ENCODE peak calls at places on chromosomes 5 and 9, in nine cellular contexts. S, F, D, A, X, E, U, I and M are unnamed samples.

GRCh38 chr5:171436804-171437285 is 17.4 kb downstream of the FGF18 start:
- DNase-seq in U (no peak), F (no peak), D (no peak), E (no peak), I (no peak), S (no peak), X (no peak), A (no peak), M (no peak)

GRCh38 chr5:392431-392988 is 50.5 kb upstream of the EXOC3 start:
- DNase-seq in D (peak; percentile 20), I (peak; percentile 63), S (no peak), E (no peak), X (peak; percentile 36), F (peak; percentile 43), A (no peak), U (peak; percentile 63), M (peak; percentile 54)

GRCh38 chr9:70165006-70165602 is 93.7 kb upstream of the SMC5 start:
- DNase-seq in X (no peak), E (no peak), A (no peak), F (no peak), I (no peak), U (no peak), D (no peak), S (no peak), M (no peak)

GRCh38 chr9:36840895-36841536 is 193.1 kb downstream of the PAX5 start:
- DNase-seq in D (no peak), X (no peak), I (no peak), E (no peak), S (peak; percentile 64), U (no peak), F (no peak), A (no peak), M (no peak)

GRCh38 chr5:81241001-81241400 is 7.9 kb downstream of the CKMT2 start:
- DNase-seq in S (no peak), X (no peak), A (no peak), E (no peak), U (no peak), I (no peak), F (no peak), D (no peak), M (no peak)

GRCh38 chr5:14269395-14269794 is 126.3 kb downstream of the TRIO start:
- DNase-seq in D (no peak), E (no peak), I (peak; percentile 67), X (no peak), F (no peak), S (no peak), U (no peak), A (no peak), M (no peak)

GRCh38 chr5:9197881-9198260 is 348.0 kb downstream of the SEMA5A start:
- DNase-seq in E (no peak), S (no peak), A (no peak), X (no peak), U (no peak), I (no peak), D (no peak), F (no peak), M (no peak)

GRCh38 chr9:133888779-133889491 is 103.2 kb downstream of the VAV2 start:
- DNase-seq in X (no peak), I (no peak), S (no peak), U (no peak), D (no peak), E (no peak), F (no peak), A (no peak), M (no peak)

GRCh38 chr5:95130951-95131350 is 153.9 kb downstream of the MCTP1 start:
- DNase-seq in X (no peak), U (peak; percentile 5), E (no peak), F (no peak), D (no peak), I (no peak), S (no peak), A (no peak), M (no peak)

GRCh38 chr9:96135904-96136303 is 166.1 kb downstream of the HSD17B3 start:
- DNase-seq in E (no peak), U (no peak), X (no peak), A (no peak), D (no peak), S (no peak), I (no peak), F (no peak), M (no peak)
- H3K4me1 ChIP-seq in E (peaks cover 21% of the 10 kb centered on the region), U (peaks cover 38% of the 10 kb centered on the region), X (no peaks in the 10 kb centered on the region), A (no peaks in the 10 kb centered on the region), D (peaks cover 42% of the 10 kb centered on the region), S (peaks cover 29% of the 10 kb centered on the region), I (peaks cover 3% of the 10 kb centered on the region), F (peaks cover 4% of the 10 kb centered on the region), M (peaks cover 14% of the 10 kb centered on the region)

GRCh38 chr5:2704806-2705645 is 46.5 kb downstream of the IRX2 start:
- DNase-seq in A (no peak), D (no peak), E (no peak), S (no peak), U (no peak), I (no peak), F (no peak), X (no peak), M (no peak)
- H3K9me3 ChIP-seq in A (no peaks in the 10 kb centered on the region), D (no peaks in the 10 kb centered on the region), E (no peaks in the 10 kb centered on the region), S (no peaks in the 10 kb centered on the region), U (no peaks in the 10 kb centered on the region), I (no peaks in the 10 kb centered on the region), F (no peaks in the 10 kb centered on the region), X (no peaks in the 10 kb centered on the region), M (no peaks in the 10 kb centered on the region)

GRCh38 chr9:78032599-78033457 is 1.2 kb upstream of the GNAQ start:
- DNase-seq in X (no peak), S (no peak), A (no peak), I (peak; percentile 75), U (no peak), D (peak; percentile 20), E (peak; percentile 21), F (no peak), M (peak; percentile 61)
- H3K4me3 ChIP-seq in X (peak overlapping the region; percentile 60), S (peak overlapping the region; percentile 93), A (peak overlapping the region; percentile 76), I (peak overlapping the region; percentile 89), U (peak overlapping the region; percentile 66), D (peak overlapping the region; percentile 58), E (peak overlapping the region; percentile 64), F (no peak overlapping the region), M (peak overlapping the region; percentile 75)

DNA sequence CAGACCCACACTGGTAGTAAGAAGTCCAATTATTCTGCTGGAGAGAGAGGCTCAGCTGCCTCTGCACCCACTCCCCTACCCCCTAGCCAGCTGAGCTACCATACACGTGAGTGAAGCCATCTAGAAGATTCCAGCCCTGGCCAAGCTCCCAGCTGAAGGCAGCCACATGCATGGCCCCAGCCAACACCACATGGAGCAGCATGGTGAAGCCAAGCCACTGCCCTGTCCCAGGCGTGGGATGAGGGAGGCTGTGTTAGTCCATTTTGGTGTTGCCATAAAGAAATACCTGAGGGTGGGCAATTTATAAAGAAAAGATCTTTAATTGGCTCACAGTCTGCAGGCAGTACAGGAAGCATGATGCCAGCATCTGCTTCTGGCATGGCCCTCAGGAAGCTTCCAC is 20.0 kb upstream of the VDAC1 start:
- DNase-seq in S (no peak), X (no peak), A (no peak), E (no peak), U (no peak), D (no peak), I (peak; percentile 34), F (no peak), M (no peak)
- H3K4me1 ChIP-seq in S (peaks cover 34% of the 10 kb centered on the region), X (no peaks in the 10 kb centered on the region), A (no peaks in the 10 kb centered on the region), E (peaks cover 20% of the 10 kb centered on the region), U (peaks cover 34% of the 10 kb centered on the region), D (peaks cover 10% of the 10 kb centered on the region), I (no peaks in the 10 kb centered on the region), F (no peaks in the 10 kb centered on the region), M (peaks cover 12% of the 10 kb centered on the region)